ENCODE peak calls at places on chromosomes 11 and 22, in four cellular contexts. E is heart left ventricle, F is mucosa of descending colon, S is heart right ventricle. V is an unnamed sample.
A peak's percentile ranks its signal among the peaks of the same experiment; 100 is the strongest.

GRCh38 chr11:45091563-45092392 is 54.7 kb upstream of the PRDM11 start:
- DNase-seq in E (peak; percentile 44), S (no peak), F (no peak), V (peak; percentile 77)

GRCh38 chr11:16897460-16898061 is 116.7 kb downstream of the PLEKHA7 start:
- DNase-seq in S (no peak), F (no peak), E (no peak), V (no peak)

GRCh38 chr22:46961591-46962290 is 199.3 kb downstream of the TBC1D22A start:
- DNase-seq in E (no peak), F (no peak), S (no peak), V (no peak)

GRCh38 chr11:76250520-76251222 is 44.4 kb upstream of the WNT11 start:
- DNase-seq in E (no peak), S (no peak), F (no peak), V (no peak)

GRCh38 chr11:64341851-64342791 is 2.1 kb downstream of the CCDC88B start:
- DNase-seq in S (peak; percentile 86), F (peak; percentile 96), E (peak; percentile 90), V (peak; percentile 97)

GRCh38 chr11:17343907-17344306 is 7.7 kb upstream of the NCR3LG1 start:
- DNase-seq in E (no peak), S (no peak), F (no peak), V (no peak)

GRCh38 chr22:49208768-49209252 is 618.9 kb downstream of the BRD1 start:
- DNase-seq in F (no peak), E (no peak), S (no peak), V (no peak)

GRCh38 chr11:125750629-125751028 is 4.5 kb downstream of the PATE1 start:
- DNase-seq in F (no peak), E (no peak), S (no peak), V (no peak)

GRCh38 chr11:93219440-93219839 is 21.6 kb upstream of the SLC36A4 start:
- DNase-seq in F (no peak), S (no peak), E (no peak), V (no peak)

GRCh38 chr11:73388241-73389133 is 12.3 kb downstream of the RELT start:
- DNase-seq in F (peak; percentile 29), S (no peak), E (peak; percentile 77), V (peak; percentile 86)

GRCh38 chr11:84564180-84564866 is 1062.8 kb downstream of the DLG2 start:
- DNase-seq in S (no peak), E (no peak), F (peak; percentile 69), V (no peak)

GRCh38 chr11:2771758-2772466 is 72.1 kb upstream of the KCNQ1OT1 start:
- DNase-seq in F (no peak), S (peak; percentile 4), E (no peak), V (peak; percentile 69)

GRCh38 chr11:62552931-62553838 is 6.6 kb upstream of the AHNAK start:
- DNase-seq in S (peak; percentile 85), F (peak; percentile 87), E (peak; percentile 92), V (peak; percentile 94)

GRCh38 chr22:49577168-49578060 is 250.3 kb downstream of the BRD1 start:
- DNase-seq in F (no peak), E (no peak), S (no peak), V (no peak)

GRCh38 chr22:41425704-41426365 is 20.8 kb downstream of the TOB2 start:
- DNase-seq in S (no peak), E (no peak), F (no peak), V (no peak)

GRCh38 chr11:15208570-15209222 is 94.0 kb downstream of the INSC start:
- DNase-seq in E (peak; percentile 67), F (peak; percentile 86), S (peak; percentile 60), V (peak; percentile 89)

GRCh38 chr11:38153985-38154384 is 1555.9 kb upstream of the RAG2 start:
- DNase-seq in F (no peak), S (no peak), E (no peak), V (no peak)

GRCh38 chr22:50425179-50425916 is 49.5 kb downstream of the SBF1 start:
- DNase-seq in E (no peak), S (no peak), F (no peak), V (no peak)

GRCh38 chr11:7046474-7046873 is 26.2 kb downstream of the NLRP14 start:
- DNase-seq in S (no peak), F (no peak), E (no peak), V (no peak)

GRCh38 chr11:130403301-130403804 is 25.1 kb downstream of the ADAMTS8 start:
- DNase-seq in S (peak; percentile 58), E (peak; percentile 83), F (no peak), V (peak; percentile 89)

GRCh38 chr11:105553015-105553414 is 56.9 kb upstream of the GRIA4 start:
- DNase-seq in E (no peak), F (no peak), S (no peak), V (no peak)

GRCh38 chr22:17945851-17946690 is 78.3 kb downstream of the MICAL3 start:
- DNase-seq in E (no peak), S (no peak), F (no peak), V (no peak)

GRCh38 chr22:49289822-49290221 is 537.9 kb downstream of the BRD1 start:
- DNase-seq in F (no peak), E (no peak), S (no peak), V (no peak)

GRCh38 chr11:102494216-102494615 is 36.3 kb downstream of the MMP7 start:
- DNase-seq in F (peak; percentile 49), S (no peak), E (no peak), V (no peak)

GRCh38 chr22:30640839-30641430 is 5.4 kb downstream of the SLC35E4 start:
- DNase-seq in F (no peak), S (no peak), E (no peak), V (no peak)

GRCh38 chr11:130555251-130555841 is 106.9 kb downstream of the ADAMTS15 start:
- DNase-seq in F (no peak), E (no peak), S (no peak), V (peak; percentile 70)

GRCh38 chr11:74312321-74312720 is 881 bp upstream of the P4HA3 start:
- DNase-seq in F (no peak), S (no peak), E (no peak), V (no peak)

GRCh38 chr11:12057299-12057980 is 49.0 kb upstream of the DKK3 start:
- DNase-seq in F (no peak), S (no peak), E (no peak), V (peak; percentile 27)

GRCh38 chr11:133832096-133833081 is 12.9 kb downstream of the SPATA19 start:
- DNase-seq in F (no peak), E (no peak), S (no peak), V (no peak)

GRCh38 chr11:79119491-79120284 is 321.1 kb downstream of the TENM4 start:
- DNase-seq in F (no peak), S (no peak), E (no peak), V (no peak)

GRCh38 chr11:68181719-68182451 is 31.2 kb downstream of the KMT5B start:
- DNase-seq in S (no peak), E (no peak), F (no peak), V (no peak)

DNA sequence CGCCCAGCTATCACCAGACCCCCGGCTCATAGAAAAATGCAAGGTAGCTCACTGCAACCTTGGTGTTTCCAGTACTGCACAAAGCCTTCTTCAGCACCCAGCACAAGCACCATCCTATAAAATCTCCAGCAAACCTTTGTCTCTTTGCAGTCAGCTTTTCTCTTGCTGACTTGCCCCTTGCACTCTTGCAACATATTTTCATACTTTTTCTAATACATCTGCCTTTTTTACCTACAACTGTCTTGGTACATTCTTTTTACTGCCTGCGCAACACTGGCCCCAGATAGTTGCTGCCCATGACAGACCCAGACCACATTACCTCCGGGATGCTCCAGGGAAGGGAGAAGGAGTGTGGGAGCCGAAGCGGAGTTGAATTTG is 142.4 kb downstream of the MPPED1 start:
- DNase-seq in E (no peak), S (no peak), F (no peak), V (no peak)
- H3K36me3 ChIP-seq in E (no peaks in the 10 kb centered on the region), S (no peaks in the 10 kb centered on the region), F (no peaks in the 10 kb centered on the region), V (no peaks in the 10 kb centered on the region)

DNA sequence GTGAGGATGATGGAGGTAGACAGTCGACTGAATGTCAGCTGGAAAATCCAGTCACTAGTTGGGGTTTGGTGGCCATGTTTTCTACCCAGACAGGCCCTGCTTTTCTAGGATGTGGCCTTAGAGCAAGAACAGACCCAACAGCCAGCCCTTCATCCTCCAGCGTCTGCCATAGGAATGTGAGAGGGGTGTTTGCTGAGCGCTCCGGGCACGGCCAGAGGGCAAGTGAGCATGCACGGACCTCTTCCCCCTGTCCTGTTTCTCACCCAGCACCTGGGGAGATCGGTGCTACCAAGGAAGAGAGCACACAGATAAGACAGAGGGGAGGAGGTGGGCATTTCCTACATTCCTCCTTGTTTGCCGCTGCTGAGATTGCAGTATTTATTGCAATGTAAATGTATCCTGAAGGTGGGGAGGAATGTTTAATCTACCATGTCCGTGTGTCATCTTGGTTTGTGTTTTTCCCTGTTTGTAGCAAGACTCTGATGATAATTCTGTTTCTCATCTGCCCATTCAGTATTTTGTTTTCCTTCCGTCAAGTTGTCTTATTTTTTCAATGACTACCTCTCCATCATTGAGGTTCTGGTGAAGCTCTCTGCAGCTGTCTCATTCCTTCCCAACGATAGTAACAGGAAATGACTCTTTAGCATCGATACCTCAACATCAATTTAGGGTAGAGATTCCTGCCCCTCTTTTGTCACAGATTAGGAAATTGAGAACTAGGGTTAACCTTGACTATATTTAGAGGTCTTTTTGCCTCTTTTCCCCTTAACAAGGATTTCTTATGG is 4.9 kb upstream of the ATF4 start:
- DNase-seq in S (no peak), F (no peak), E (no peak), V (peak; percentile 52)
- H3K36me3 ChIP-seq in S (no peaks in the 10 kb centered on the region), F (no peaks in the 10 kb centered on the region), E (peaks cover 73% of the 10 kb centered on the region), V (peaks cover 16% of the 10 kb centered on the region)

GRCh38 chr11:595400-595799 is 19.1 kb downstream of the PHRF1 start:
- DNase-seq in E (no peak), F (no peak), S (no peak), V (no peak)
- H3K36me3 ChIP-seq in E (peaks cover 97% of the 10 kb centered on the region), F (peaks cover 8% of the 10 kb centered on the region), S (peaks cover 6% of the 10 kb centered on the region), V (peaks cover 17% of the 10 kb centered on the region)

DNA sequence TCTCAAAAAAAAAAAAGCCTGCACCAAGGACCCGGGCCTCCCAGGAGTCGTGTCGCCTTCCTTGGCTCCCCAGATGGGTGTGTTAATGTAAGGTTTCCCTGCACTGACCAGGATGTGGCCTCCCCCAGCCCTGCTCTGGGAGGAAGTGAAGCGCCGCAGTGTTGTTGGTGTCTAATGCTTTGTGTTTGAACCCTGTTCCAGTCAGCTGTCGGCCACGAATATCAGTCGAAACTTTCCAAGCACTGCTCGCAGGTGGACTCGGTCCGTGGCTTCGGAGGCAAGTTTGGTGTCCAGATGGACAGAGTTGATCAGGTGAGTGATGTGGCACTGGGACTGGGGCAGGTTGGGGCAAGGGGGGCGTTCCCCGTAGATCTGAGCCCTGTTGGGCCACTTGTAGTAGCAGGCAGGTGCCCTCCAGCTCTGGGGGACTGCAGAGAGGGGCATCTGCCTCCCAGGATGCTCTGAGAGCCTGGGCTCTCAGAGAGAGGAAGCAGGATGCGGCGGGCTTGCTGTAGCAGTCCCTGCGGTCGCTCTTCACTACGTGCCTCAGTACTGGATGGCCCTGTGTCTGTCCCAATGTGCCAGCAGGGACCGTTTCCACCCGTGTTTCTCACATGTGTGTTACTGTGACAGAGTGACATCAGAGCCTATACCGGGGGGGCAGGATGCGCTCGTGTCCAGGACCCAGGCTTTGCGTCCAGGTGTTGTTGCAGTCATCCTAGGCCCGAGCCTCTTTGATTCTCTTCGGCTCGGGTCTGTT is 16.2 kb downstream of the CTTN start:
- DNase-seq in E (no peak), S (no peak), F (no peak), V (no peak)
- H3K36me3 ChIP-seq in E (peaks cover 91% of the 10 kb centered on the region), S (peaks cover 6% of the 10 kb centered on the region), F (peaks cover 10% of the 10 kb centered on the region), V (peaks cover 11% of the 10 kb centered on the region)